ENCODE peak calls at places on chromosomes 7 and 10, in seven cellular contexts. F, O, W, L, H, J and D are unnamed samples.

GRCh38 chr7:2197436-2198155 is 35.1 kb downstream of the MAD1L1 start:
- ATAC-seq in F (no peak), O (no peak), W (no peak), L (no peak), H (no peak), J (no peak), D (no peak)

GRCh38 chr7:29900745-29901144 is 88.9 kb downstream of the SCRN1 start:
- ATAC-seq in F (peak; percentile 68), O (peak; percentile 63), W (no peak), L (no peak), H (no peak), J (no peak), D (no peak)

GRCh38 chr10:49664842-49665355 is 14.6 kb upstream of the C10orf53 start:
- ATAC-seq in F (no peak), O (peak; percentile 57), W (no peak), L (peak; percentile 37), H (no peak), J (no peak), D (no peak)

GRCh38 chr7:23662983-23663313 is 17.1 kb upstream of the FAM221A start:
- ATAC-seq in F (no peak), O (no peak), W (no peak), L (no peak), H (no peak), J (no peak), D (no peak)

GRCh38 chr7:25968205-25968993 is 183.6 kb upstream of the NFE2L3 start:
- ATAC-seq in F (no peak), O (no peak), W (no peak), L (peak; percentile 33), H (peak; percentile 75), J (peak; percentile 19), D (no peak)

GRCh38 chr10:73859441-73860049 is 14.8 kb downstream of the CAMK2G start:
- ATAC-seq in F (no peak), O (no peak), W (no peak), L (peak; percentile 52), H (peak; percentile 79), J (no peak), D (no peak)

GRCh38 chr7:5470721-5471311 is 47.2 kb upstream of the TNRC18 start:
- ATAC-seq in F (peak; percentile 44), O (no peak), W (no peak), L (no peak), H (no peak), J (no peak), D (peak; percentile 52)

GRCh38 chr10:13056461-13057077 is 43.4 kb upstream of the OPTN start:
- ATAC-seq in F (no peak), O (peak; percentile 75), W (peak; percentile 83), L (peak; percentile 49), H (no peak), J (no peak), D (no peak)

GRCh38 chr10:86753638-86754434 is 2.6 kb upstream of the BMPR1A start:
- ATAC-seq in F (no peak), O (no peak), W (no peak), L (peak; percentile 8), H (no peak), J (no peak), D (no peak)

GRCh38 chr7:26668821-26669220 is 195.6 kb downstream of the SKAP2 start:
- ATAC-seq in F (no peak), O (no peak), W (no peak), L (no peak), H (no peak), J (no peak), D (no peak)

GRCh38 chr7:142563470-142563869 is 185.8 kb upstream of the PRSS1 start:
- ATAC-seq in F (no peak), O (no peak), W (no peak), L (no peak), H (no peak), J (no peak), D (no peak)

GRCh38 chr10:11246752-11247467 is 229.2 kb downstream of the CELF2 start:
- ATAC-seq in F (no peak), O (no peak), W (no peak), L (no peak), H (peak; percentile 61), J (no peak), D (no peak)

GRCh38 chr7:55953707-55954475 is 2.2 kb downstream of the MRPS17 start:
- ATAC-seq in F (no peak), O (no peak), W (no peak), L (no peak), H (no peak), J (no peak), D (no peak)
- TF ChIP-seq POLR2AphosphoS5 in F (no peak), O (no peak), W (no peak), L (no peak), H (no peak), J (no peak), D (no peak)

GRCh38 chr10:27240212-27240890 is at the start of gene ACBD5:
- ATAC-seq in F (peak; percentile 84), O (peak; percentile 83), W (peak; percentile 69), L (peak; percentile 75), H (peak; percentile 74), J (peak; percentile 85), D (peak; percentile 78)

GRCh38 chr10:27242951-27243551 is 2.5 kb upstream of the ACBD5 start:
- ATAC-seq in F (no peak), O (peak; percentile 9), W (peak; percentile 19), L (peak; percentile 25), H (peak; percentile 59), J (peak; percentile 76), D (no peak)

GRCh38 chr10:27242473-27242950 is 1.9 kb upstream of the ACBD5 start:
- ATAC-seq in F (no peak), O (no peak), W (no peak), L (no peak), H (no peak), J (no peak), D (no peak)

GRCh38 chr10:27240891-27241639 is 468 bp upstream of the ACBD5 start:
- ATAC-seq in F (peak; percentile 28), O (peak; percentile 15), W (peak; percentile 24), L (peak; percentile 27), H (peak; percentile 25), J (peak; percentile 33), D (peak; percentile 1)

GRCh38 chr10:27241640-27242472 is 1.3 kb upstream of the ACBD5 start:
- ATAC-seq in F (peak; percentile 85), O (peak; percentile 83), W (peak; percentile 72), L (peak; percentile 84), H (peak; percentile 74), J (peak; percentile 95), D (peak; percentile 93)
- TF ChIP-seq POLR2AphosphoS5 in F (peak; percentile 79), O (peak; percentile 91), W (peak; percentile 96), L (peak; percentile 82), H (peak; percentile 91), J (peak; percentile 91), D (peak; percentile 93)

GRCh38 chr7:20217193-20217948 is at the start of gene MACC1:
- ATAC-seq in F (no peak), O (no peak), W (peak; percentile 92), L (peak; percentile 77), H (peak; percentile 61), J (peak; percentile 60), D (no peak)
- TF ChIP-seq POLR2AphosphoS5 in F (no peak), O (no peak), W (peak; percentile 29), L (no peak), H (peak; percentile 84), J (no peak), D (no peak)

DNA sequence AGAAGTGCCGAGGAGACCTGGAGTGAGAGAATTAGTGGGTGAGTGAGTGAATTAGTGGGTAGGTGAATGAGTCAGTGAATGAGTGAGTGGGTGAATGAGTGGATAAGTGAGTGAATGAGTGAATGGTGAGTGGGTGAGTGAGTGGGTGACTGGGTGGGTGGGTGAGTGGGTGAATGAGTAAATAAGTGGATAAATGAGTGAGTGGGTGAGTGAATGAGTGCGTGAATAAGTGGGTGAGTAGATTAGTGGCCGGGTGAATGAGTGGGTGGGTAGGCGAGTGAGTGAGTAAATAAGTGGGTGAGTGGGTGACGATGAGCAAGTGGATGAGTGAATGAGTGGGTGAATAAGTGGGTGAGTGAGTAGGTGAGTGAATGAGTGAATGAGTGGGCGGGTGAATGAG is 243.7 kb upstream of the MGMT start:
- ATAC-seq in F (no peak), O (no peak), W (no peak), L (no peak), H (no peak), J (no peak), D (no peak)
- TF ChIP-seq POLR2AphosphoS5 in F (no peak), O (no peak), W (no peak), L (no peak), H (no peak), J (no peak), D (no peak)

GRCh38 chr10:6101181-6101580 is 12.3 kb downstream of the RBM17 start:
- ATAC-seq in F (no peak), O (no peak), W (no peak), L (no peak), H (peak; percentile 94), J (no peak), D (no peak)
- TF ChIP-seq POLR2AphosphoS5 in F (no peak), O (no peak), W (no peak), L (no peak), H (no peak), J (no peak), D (no peak)

GRCh38 chr7:102122026-102122425 is 164.6 kb upstream of the SH2B2 start:
- ATAC-seq in F (no peak), O (no peak), W (no peak), L (peak; percentile 67), H (peak; percentile 65), J (no peak), D (no peak)
- TF ChIP-seq POLR2AphosphoS5 in F (no peak), O (no peak), W (no peak), L (no peak), H (no peak), J (no peak), D (no peak)

GRCh38 chr7:132251327-132251659 is 325.0 kb downstream of the PLXNA4 start:
- ATAC-seq in F (no peak), O (peak; percentile 95), W (peak; percentile 29), L (no peak), H (no peak), J (peak; percentile 63), D (peak; percentile 58)
- TF ChIP-seq POLR2AphosphoS5 in F (no peak), O (no peak), W (no peak), L (no peak), H (no peak), J (no peak), D (peak; percentile 56)

GRCh38 chr10:28833313-28833712 is 156.0 kb downstream of the BAMBI start:
- ATAC-seq in F (no peak), O (no peak), W (no peak), L (no peak), H (no peak), J (no peak), D (no peak)
- TF ChIP-seq POLR2AphosphoS5 in F (no peak), O (no peak), W (no peak), L (no peak), H (no peak), J (no peak), D (no peak)